ENCODE peak calls at places on chromosomes 11 and 22, in five cellular contexts. W is PC-9, Z is kidney epithelial cell, X is tibial nerve, S is cardiac muscle cell. F is an unnamed sample. For H3K36me3, the result is how much of the 10 kb centered on the place peaks cover.

GRCh38 chr11:129249351-129249750 is 57.2 kb upstream of the ARHGAP32 start:
- DNase-seq in W (no peak), S (peak), X (no peak), Z (no peak), F (no peak)

GRCh38 chr22:32904044-32904443 is 102.5 kb downstream of the TIMP3 start:
- DNase-seq in W (peak), X (peak), S (peak), Z (no peak), F (peak)

GRCh38 chr11:11987503-11988022 is 20.9 kb downstream of the DKK3 start:
- DNase-seq in X (no peak), Z (no peak), W (peak), S (peak), F (no peak)

GRCh38 chr22:17966403-17966717 is 58.0 kb downstream of the MICAL3 start:
- DNase-seq in Z (no peak), X (no peak), W (no peak), S (no peak), F (no peak)

GRCh38 chr22:22316589-22316988 is 72.0 kb downstream of the VPREB1 start:
- DNase-seq in Z (no peak), X (no peak), S (no peak), W (no peak), F (no peak)

GRCh38 chr11:10308208-10308954 is 3.5 kb downstream of the ADM start:
- DNase-seq in X (no peak), Z (no peak), S (peak), W (no peak), F (no peak)

GRCh38 chr11:100442017-100442416 is 245.1 kb upstream of the ARHGAP42 start:
- DNase-seq in W (no peak), Z (no peak), S (no peak), X (no peak), F (no peak)

GRCh38 chr11:118438314-118438931 is 2.1 kb downstream of the KMT2A start:
- DNase-seq in Z (peak), W (no peak), X (peak), S (peak), F (peak)

GRCh38 chr11:77351281-77351905 is 49.9 kb upstream of the GDPD4 start:
- DNase-seq in X (no peak), Z (no peak), S (peak), W (no peak), F (no peak)

GRCh38 chr22:46763051-46763705 is 728 bp downstream of the TBC1D22A start:
- DNase-seq in X (peak), Z (no peak), S (peak), W (peak), F (peak)

GRCh38 chr22:46501701-46502100 is 35.7 kb downstream of the CELSR1 start:
- DNase-seq in W (peak), X (no peak), S (peak), Z (peak), F (no peak)

GRCh38 chr11:15258433-15259350 is 144.0 kb downstream of the INSC start:
- DNase-seq in W (peak), S (peak), X (no peak), Z (peak), F (no peak)

GRCh38 chr11:68044898-68045351 is 6.1 kb downstream of the TCIRG1 start:
- DNase-seq in Z (no peak), X (no peak), W (no peak), S (no peak), F (no peak)

GRCh38 chr11:102411142-102411541 is 41.4 kb downstream of the TMEM123 start:
- DNase-seq in Z (no peak), X (no peak), W (no peak), S (no peak), F (no peak)

GRCh38 chr11:1232328-1233321 is 9.8 kb downstream of the MUC5B start:
- DNase-seq in X (no peak), S (no peak), Z (no peak), W (no peak), F (no peak)

GRCh38 chr11:122633219-122633829 is 22.2 kb upstream of the UBASH3B start:
- DNase-seq in W (peak), S (peak), X (no peak), Z (no peak), F (peak)

GRCh38 chr11:8383227-8383626 is 119.5 kb upstream of the LMO1 start:
- DNase-seq in Z (no peak), S (no peak), X (no peak), W (no peak), F (no peak)

GRCh38 chr22:45948081-45948648 is 28.8 kb downstream of the WNT7B start:
- DNase-seq in X (no peak), Z (no peak), W (no peak), S (no peak), F (no peak)

GRCh38 chr11:106061249-106061794 is 15.8 kb downstream of the KBTBD3 start:
- DNase-seq in Z (no peak), X (no peak), S (no peak), W (no peak), F (no peak)

GRCh38 chr11:125777309-125777708 is 1.3 kb downstream of the PATE2 start:
- DNase-seq in Z (no peak), X (no peak), W (no peak), S (peak), F (no peak)

GRCh38 chr11:111846640-111847039 is 24.7 kb downstream of the ALG9 start:
- DNase-seq in Z (no peak), S (peak), W (peak), X (no peak), F (no peak)

GRCh38 chr22:37639771-37640590 is 512 bp downstream of the SH3BP1 start:
- DNase-seq in X (no peak), Z (no peak), S (no peak), W (no peak), F (no peak)

GRCh38 chr22:21020802-21021429 is 6.0 kb downstream of the P2RX6 start:
- DNase-seq in Z (no peak), W (no peak), X (no peak), S (peak), F (no peak)

GRCh38 chr11:79412761-79413160 is 28.1 kb downstream of the TENM4 start:
- DNase-seq in X (no peak), Z (no peak), W (no peak), S (no peak), F (no peak)

GRCh38 chr11:84549221-84549620 is 1077.9 kb downstream of the DLG2 start:
- DNase-seq in Z (no peak), S (no peak), W (no peak), X (no peak), F (no peak)

GRCh38 chr11:6353367-6353987 is 33.2 kb upstream of the CAVIN3 start:
- DNase-seq in W (peak), S (peak), X (peak), Z (peak), F (no peak)

GRCh38 chr11:76207642-76208378 is 1.5 kb upstream of the WNT11 start:
- DNase-seq in X (peak), Z (peak), S (peak), W (peak), F (peak)

GRCh38 chr11:68968306-68969255 is 12.2 kb downstream of the MRGPRD start:
- DNase-seq in Z (no peak), S (no peak), X (no peak), W (no peak), F (no peak)

GRCh38 chr22:43861529-43861928 is 784 bp downstream of the SULT4A1 start:
- DNase-seq in S (peak), W (no peak), Z (no peak), X (no peak), F (no peak)

GRCh38 chr11:12716816-12717215 is 42.6 kb downstream of the TEAD1 start:
- DNase-seq in S (no peak), Z (no peak), W (no peak), X (no peak), F (no peak)

GRCh38 chr22:38246692-38247091 is 26.1 kb downstream of the TMEM184B start:
- DNase-seq in Z (no peak), W (no peak), X (peak), S (no peak), F (peak)

GRCh38 chr22:20793386-20794131 is 19.6 kb downstream of the SERPIND1 start:
- DNase-seq in X (no peak), Z (no peak), S (no peak), W (no peak), F (no peak)

GRCh38 chr11:2582958-2583604 is 116.7 kb downstream of the KCNQ1OT1 start:
- DNase-seq in W (no peak), X (no peak), S (no peak), Z (no peak), F (peak)

GRCh38 chr11:88353835-88354496 is 16.4 kb upstream of the CTSC start:
- DNase-seq in X (no peak), Z (no peak), W (no peak), S (no peak), F (no peak)

GRCh38 chr22:38956551-38956950 is 858 bp upstream of the APOBEC3A start:
- DNase-seq in Z (no peak), S (no peak), X (no peak), W (no peak), F (no peak)

GRCh38 chr22:49865156-49865555 is 11.5 kb downstream of the ZBED4 start:
- DNase-seq in X (no peak), S (no peak), W (no peak), Z (no peak), F (no peak)

GRCh38 chr22:49862408-49862776 is 8.7 kb downstream of the ZBED4 start:
- DNase-seq in X (no peak), Z (no peak), S (peak), W (no peak), F (no peak)

GRCh38 chr22:49866134-49866533 is 12.5 kb downstream of the ZBED4 start:
- DNase-seq in Z (no peak), S (no peak), W (no peak), X (no peak), F (no peak)

GRCh38 chr22:49861642-49862407 is 8.2 kb downstream of the ZBED4 start:
- DNase-seq in W (no peak), S (peak), Z (no peak), X (no peak), F (no peak)

DNA sequence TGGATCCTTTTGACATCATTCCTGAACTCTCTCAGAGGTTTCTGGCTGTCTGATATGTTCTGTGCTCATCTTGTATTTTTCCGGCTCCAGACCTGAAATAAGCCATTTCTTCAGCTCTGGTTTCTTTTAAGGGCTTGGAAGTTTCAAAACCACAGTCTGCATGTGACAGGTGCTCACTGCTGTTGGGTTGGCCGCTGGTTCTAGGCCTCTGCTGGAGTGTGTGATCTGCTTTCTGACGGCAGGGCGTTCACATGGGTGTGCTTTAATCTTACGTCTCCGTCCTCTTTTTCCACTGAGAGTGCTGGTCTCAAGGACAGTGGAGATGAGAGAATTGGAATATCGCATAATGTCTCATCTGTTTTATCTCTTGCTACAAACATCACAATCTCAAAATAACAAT is 10.3 kb downstream of the ZBED4 start:
- DNase-seq in Z (no peak), S (no peak), W (no peak), X (no peak), F (no peak)
- H3K36me3 ChIP-seq in Z (under half), S (under half), W (under half), X (under half), F (under half)

DNA sequence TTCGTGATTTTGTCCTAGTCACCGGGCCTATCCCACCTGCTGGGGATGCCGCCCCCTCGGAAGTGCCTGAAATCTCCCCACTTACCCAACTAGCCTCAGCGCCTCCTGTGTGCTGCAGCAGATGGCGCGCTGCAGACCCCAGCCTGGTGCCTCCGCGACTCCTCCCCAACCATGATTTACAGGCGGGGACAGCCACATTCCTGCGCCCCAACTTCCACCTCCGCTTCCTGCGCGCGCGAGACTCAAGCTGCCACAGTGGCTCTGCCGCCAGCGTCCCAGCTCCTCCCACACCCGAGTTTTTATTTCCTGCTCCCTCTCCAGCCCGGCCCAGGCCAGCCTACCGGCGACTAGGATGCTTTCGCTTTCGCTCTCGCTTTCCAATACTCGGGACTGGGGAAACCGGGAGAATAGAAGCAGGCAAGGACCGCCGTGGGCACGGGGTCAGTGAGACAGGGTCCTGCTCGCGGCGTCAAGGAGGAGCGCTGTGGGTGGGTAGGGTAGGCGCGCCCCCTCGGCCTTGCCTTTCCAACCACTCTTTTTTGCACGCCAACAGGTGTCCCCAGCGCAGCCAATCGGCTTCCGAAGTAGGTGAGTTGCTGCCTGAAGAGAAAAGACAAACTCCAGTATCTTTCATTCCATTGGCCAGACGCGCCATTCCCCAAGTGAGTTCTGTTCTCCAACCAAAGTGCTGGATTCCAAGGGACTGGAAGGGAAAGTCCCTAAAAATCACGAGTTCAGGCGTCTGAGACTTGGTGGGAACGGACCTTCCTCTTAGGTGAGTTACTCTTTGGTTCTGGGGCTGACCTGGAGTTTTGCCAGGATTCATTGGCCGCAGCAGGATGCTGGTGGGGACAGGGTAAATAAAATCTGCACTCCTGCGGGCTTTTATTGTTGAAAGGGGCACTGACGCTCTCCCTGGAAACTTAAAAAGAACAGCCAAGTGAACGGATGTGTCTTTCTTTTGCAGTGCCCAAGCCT is at the start of gene FAM111A:
- DNase-seq in S (peak), Z (peak), W (peak), X (peak), F (peak)
- TF ChIP-seq CTCF in S (peak), Z (peak), W (no peak), X (peak), F (peak)

DNA sequence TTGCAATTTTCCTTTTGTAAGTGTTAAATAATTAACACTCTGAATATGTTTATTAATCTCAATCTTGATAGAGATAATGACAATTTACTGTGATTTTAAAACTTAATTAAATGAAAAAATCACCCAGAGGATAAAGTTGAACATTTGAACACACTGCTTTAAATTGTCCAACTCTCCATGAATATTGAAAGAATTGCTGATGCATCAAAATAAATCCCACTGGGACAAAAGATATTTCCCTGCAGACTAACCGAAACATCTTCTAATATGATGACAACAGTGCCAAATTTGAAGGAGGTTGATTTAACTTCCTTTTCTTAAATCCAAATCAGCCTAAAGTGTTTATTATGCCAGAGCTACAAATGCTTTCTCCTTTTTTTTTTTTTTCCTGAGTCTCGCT is 47.6 kb downstream of the F2 start:
- DNase-seq in W (no peak), X (no peak), S (no peak), Z (no peak), F (no peak)
- H3K36me3 ChIP-seq in W (half or more), X (under half), S (half or more), Z (under half), F (half or more)

GRCh38 chr22:50576070-50576469 is 2.2 kb downstream of the CPT1B start:
- DNase-seq in Z (peak), S (peak), W (peak), X (no peak), F (no peak)
- TF ChIP-seq CTCF in Z (peak), S (peak), W (peak), X (no peak), F (peak)

DNA sequence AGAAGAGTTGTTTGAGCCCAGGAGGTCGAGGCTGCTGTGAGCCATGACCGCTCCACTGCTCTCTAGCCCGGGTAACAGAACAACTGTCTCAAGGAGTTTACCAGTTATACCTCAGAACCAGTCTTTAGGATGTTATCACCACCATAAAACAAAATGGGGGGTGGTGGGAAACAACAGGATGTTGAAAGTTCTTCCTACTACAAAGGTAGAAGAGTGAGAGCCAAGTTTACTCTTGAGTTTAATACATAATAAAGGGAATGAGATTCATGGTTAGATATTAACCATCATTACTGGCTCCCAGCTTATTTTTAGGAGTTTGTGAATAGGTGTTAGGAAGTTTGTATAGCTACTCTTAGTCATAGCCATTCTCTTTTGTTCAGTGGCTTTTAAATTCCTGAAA is 78.8 kb upstream of the HORMAD2 start:
- DNase-seq in X (no peak), W (no peak), S (no peak), Z (no peak), F (no peak)
- H3K36me3 ChIP-seq in X (under half), W (under half), S (under half), Z (under half), F (under half)